ENCODE peak calls at places on chromosome 14, in six cellular contexts. Q is esophagus squamous epithelium, Z is lower leg skin, X is MM.1S, N is GM23338, O is GM06990. F is an unnamed sample.
A peak's percentile ranks its signal among the peaks of the same experiment; 100 is the strongest.

GRCh38 chr14:106044949-106045596 is 518.7 kb downstream of the TMEM121 start:
- DNase-seq in Q (no peak), Z (no peak), X (no peak), N (peak; percentile 8), O (no peak), F (no peak)

GRCh38 chr14:100140452-100141132 is 18.9 kb downstream of the DEGS2 start:
- DNase-seq in Q (no peak), Z (no peak), X (no peak), N (peak; percentile 90), O (no peak), F (no peak)

GRCh38 chr14:73633517-73634332 is 11.1 kb upstream of the DNAL1 start:
- DNase-seq in Q (no peak), Z (peak; percentile 47), X (peak; percentile 47), N (peak; percentile 85), O (peak; percentile 57), F (peak; percentile 76)

GRCh38 chr14:52844262-52845060 is 53.1 kb upstream of the GNPNAT1 start:
- DNase-seq in Q (no peak), Z (no peak), X (no peak), N (peak; percentile 57), O (no peak), F (peak; percentile 33)

GRCh38 chr14:24425704-24426103 is 3.8 kb downstream of the CBLN3 start:
- DNase-seq in Q (no peak), Z (peak; percentile 54), X (no peak), N (no peak), O (no peak), F (peak; percentile 75)

GRCh38 chr14:104285483-104285790 is 147.1 kb downstream of the KIF26A start:
- DNase-seq in Q (no peak), Z (no peak), X (no peak), N (no peak), O (no peak), F (no peak)

GRCh38 chr14:61467281-61467680 is 145.9 kb downstream of the PRKCH start:
- DNase-seq in Q (no peak), Z (peak; percentile 17), X (no peak), N (no peak), O (no peak), F (no peak)

GRCh38 chr14:100644383-100644782 is 57.2 kb upstream of the BEGAIN start:
- DNase-seq in Q (no peak), Z (no peak), X (no peak), N (no peak), O (no peak), F (no peak)

GRCh38 chr14:24042733-24043132 is 9.1 kb upstream of the CARMIL3 start:
- DNase-seq in Q (no peak), Z (no peak), X (no peak), N (no peak), O (no peak), F (no peak)

DNA sequence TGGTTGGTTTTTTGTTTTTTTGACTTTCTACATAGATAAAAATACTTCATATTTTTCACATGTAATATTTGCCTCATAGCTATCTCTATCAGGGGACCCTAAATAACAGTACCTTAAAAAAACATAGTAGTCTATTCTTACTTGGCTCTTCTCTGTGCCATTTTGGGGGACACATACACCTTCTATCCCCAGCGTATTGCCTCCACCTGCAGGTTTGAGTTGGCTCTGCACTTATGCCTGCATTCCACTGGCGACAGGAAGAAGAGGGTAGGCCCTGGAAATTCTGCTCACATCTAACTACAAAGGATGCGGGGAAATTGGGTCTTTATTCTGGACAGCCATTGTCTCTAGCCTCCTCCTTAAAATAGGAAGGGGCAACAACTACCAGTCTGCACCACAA is 13.8 kb upstream of the IFI27L2 start:
- DNase-seq in Q (no peak), Z (no peak), X (no peak), N (peak; percentile 81), O (no peak), F (no peak)
- TF ChIP-seq CTCF in Q (no peak), Z (no peak), X (peak; percentile 29), N (peak; percentile 79), O (peak; percentile 48), F (peak; percentile 41)

DNA sequence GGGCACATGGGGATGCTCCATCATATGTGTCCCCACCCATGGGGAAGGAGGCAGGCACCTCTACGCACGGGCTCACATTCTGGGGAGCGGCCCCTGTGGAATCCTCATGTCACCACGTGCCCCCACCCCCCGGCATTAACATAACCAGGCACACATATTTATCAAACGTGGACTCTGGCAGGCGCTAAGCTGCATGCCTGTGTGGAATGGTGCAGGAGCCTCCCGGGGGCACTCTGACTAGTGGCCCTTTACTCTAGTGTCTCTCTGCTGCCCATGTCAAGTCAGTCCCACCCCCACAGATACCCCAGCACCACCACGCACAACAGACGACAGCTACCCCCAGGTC is 66.1 kb downstream of the CCDC88C start:
- DNase-seq in Q (no peak), Z (no peak), X (no peak), N (no peak), O (no peak), F (no peak)
- H3K4me3 ChIP-seq in Q (peak overlapping the region; percentile 46), Z (no peak overlapping the region), X (peak overlapping the region; percentile 20), N (no peak overlapping the region), O (peak overlapping the region; percentile 21), F (no peak overlapping the region)

DNA sequence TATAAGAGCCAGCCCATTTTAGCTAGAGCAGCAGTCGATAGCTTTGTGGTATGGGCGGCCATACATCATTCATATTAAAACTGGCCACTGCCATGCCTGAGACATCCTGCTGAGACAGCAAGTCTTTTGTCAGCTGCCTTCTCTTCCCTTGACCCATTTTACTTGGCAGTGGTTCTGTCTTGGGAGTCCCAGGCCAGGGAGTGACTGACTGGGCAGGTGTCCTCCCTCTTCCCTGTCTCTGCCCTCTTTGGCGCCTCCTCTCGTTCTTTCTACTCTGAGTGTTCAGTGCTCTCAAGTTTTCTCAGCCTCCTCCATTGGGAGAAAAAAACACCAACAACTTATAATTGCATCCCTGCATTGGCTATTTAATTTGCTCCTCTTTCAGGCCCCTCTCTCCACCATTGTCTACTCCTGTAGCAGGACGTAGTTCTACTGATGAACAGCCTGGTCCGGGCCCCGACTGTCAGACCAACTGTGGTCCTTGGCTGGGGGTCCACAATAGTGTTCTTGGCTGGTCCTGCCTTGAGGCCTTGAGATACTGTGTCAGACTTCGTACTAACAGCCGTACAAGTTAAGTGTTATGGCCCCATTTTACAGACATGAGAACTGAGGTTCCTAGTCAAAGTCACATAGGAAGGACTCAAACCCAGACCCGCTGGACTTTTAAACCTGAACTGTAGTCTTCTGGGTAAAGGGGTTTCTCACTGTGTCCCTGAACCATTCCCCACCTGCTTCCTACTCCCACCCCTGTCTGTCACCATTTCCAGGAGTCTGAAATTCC is 18.2 kb upstream of the JDP2 start:
- DNase-seq in Q (no peak), Z (no peak), X (no peak), N (no peak), O (no peak), F (no peak)
- TF ChIP-seq CTCF in Q (no peak), Z (no peak), X (no peak), N (peak; percentile 46), O (no peak), F (no peak)

DNA sequence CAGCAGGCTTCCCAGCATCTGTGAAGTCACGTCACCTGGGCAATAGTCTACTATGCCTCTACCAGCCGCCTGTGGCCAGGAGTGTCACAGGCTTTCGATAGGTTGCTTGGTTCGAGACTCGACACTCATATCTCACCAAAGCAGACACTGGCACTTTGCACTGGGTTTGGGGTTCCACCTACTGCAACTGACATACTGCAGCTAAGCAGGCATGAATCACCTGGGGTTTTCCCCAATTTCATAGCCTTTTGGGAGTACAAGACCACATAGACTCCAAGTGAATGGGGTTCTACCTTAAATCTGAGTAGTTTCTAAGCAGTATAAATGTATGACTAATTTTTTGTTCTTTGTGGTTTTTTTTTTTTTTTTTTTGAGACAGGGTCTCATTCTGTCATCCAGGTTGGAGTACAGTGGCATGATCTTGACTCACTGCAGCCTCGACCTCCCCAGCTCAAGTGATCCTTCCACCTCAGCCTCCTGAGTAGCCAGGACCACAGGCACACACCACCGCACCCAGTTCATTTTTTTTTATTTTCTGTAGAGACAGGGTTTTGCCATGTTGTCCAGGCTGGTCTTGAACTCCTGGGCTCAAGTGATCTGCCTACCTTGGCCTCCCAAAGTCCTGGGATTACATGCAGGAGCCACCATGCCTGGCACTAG is 32.1 kb downstream of the DMAC2L start:
- DNase-seq in Q (no peak), Z (no peak), X (no peak), N (no peak), O (peak; percentile 22), F (peak; percentile 18)
- H3K4me3 ChIP-seq in Q (no peak overlapping the region), Z (no peak overlapping the region), X (no peak overlapping the region), N (no peak overlapping the region), O (no peak overlapping the region), F (no peak overlapping the region)

F was measured in fibroblast of villous mesenchyme.